ENCODE peak calls at places on chromosomes 4 and X, in nine cellular contexts. One of them, this sample, is unnamed.

GRCh38 chrX:133369065-133369464 is 46.2 kb downstream of the GPC4 start:
- DNase-seq in transverse colon: no peak
- DNase-seq in upper lobe of right lung: no peak
- DNase-seq in Peyer's patch: no peak
- DNase-seq in SK-N-SH: no peak
- DNase-seq in mucosa of gallbladder: no peak
- DNase-seq in GM10248: no peak
- DNase-seq in B cell: no peak
- DNase-seq in NCI-H1105: no peak
- DNase-seq in this sample: no peak

GRCh38 chrX:117743469-117744251 is 372.9 kb downstream of the KLHL13 start:
- DNase-seq in mucosa of gallbladder: no peak
- DNase-seq in Peyer's patch: no peak
- DNase-seq in NCI-H1105: peak; percentile 11
- DNase-seq in transverse colon: peak; percentile 9
- DNase-seq in B cell: no peak
- DNase-seq in GM10248: no peak
- DNase-seq in SK-N-SH: peak; percentile 22
- DNase-seq in upper lobe of right lung: no peak
- DNase-seq in this sample: no peak

GRCh38 chr4:152188801-152189200 is 347.1 kb downstream of the FBXW7 start:
- DNase-seq in NCI-H1105: no peak
- DNase-seq in mucosa of gallbladder: no peak
- DNase-seq in SK-N-SH: no peak
- DNase-seq in B cell: no peak
- DNase-seq in Peyer's patch: no peak
- DNase-seq in transverse colon: no peak
- DNase-seq in upper lobe of right lung: no peak
- DNase-seq in GM10248: no peak
- DNase-seq in this sample: no peak

GRCh38 chr4:67575232-67575888 is 16.8 kb downstream of the STAP1 start:
- DNase-seq in Peyer's patch: no peak
- DNase-seq in mucosa of gallbladder: no peak
- DNase-seq in upper lobe of right lung: no peak
- DNase-seq in GM10248: peak; percentile 49
- DNase-seq in NCI-H1105: no peak
- DNase-seq in SK-N-SH: no peak
- DNase-seq in B cell: peak; percentile 76
- DNase-seq in transverse colon: no peak
- DNase-seq in this sample: no peak

GRCh38 chr4:153140294-153140693 is 63.9 kb upstream of the TRIM2 start:
- DNase-seq in GM10248: no peak
- DNase-seq in NCI-H1105: no peak
- DNase-seq in upper lobe of right lung: no peak
- DNase-seq in SK-N-SH: no peak
- DNase-seq in B cell: no peak
- DNase-seq in transverse colon: no peak
- DNase-seq in mucosa of gallbladder: no peak
- DNase-seq in Peyer's patch: no peak
- DNase-seq in this sample: no peak

GRCh38 chr4:64715741-64716140 is 306.5 kb upstream of the TECRL start:
- DNase-seq in B cell: no peak
- DNase-seq in NCI-H1105: no peak
- DNase-seq in SK-N-SH: no peak
- DNase-seq in transverse colon: no peak
- DNase-seq in mucosa of gallbladder: no peak
- DNase-seq in Peyer's patch: no peak
- DNase-seq in GM10248: no peak
- DNase-seq in upper lobe of right lung: no peak
- DNase-seq in this sample: no peak

GRCh38 chrX:71941771-71942170 is 31.1 kb downstream of the NHSL2 start:
- DNase-seq in B cell: no peak
- DNase-seq in GM10248: no peak
- DNase-seq in NCI-H1105: no peak
- DNase-seq in transverse colon: peak; percentile 15
- DNase-seq in SK-N-SH: no peak
- DNase-seq in Peyer's patch: no peak
- DNase-seq in mucosa of gallbladder: peak; percentile 49
- DNase-seq in upper lobe of right lung: no peak
- DNase-seq in this sample: no peak

GRCh38 chr4:99832854-99833253 is 16.2 kb downstream of the DAPP1 start:
- DNase-seq in NCI-H1105: no peak
- DNase-seq in Peyer's patch: no peak
- DNase-seq in upper lobe of right lung: no peak
- DNase-seq in SK-N-SH: no peak
- DNase-seq in mucosa of gallbladder: no peak
- DNase-seq in transverse colon: no peak
- DNase-seq in B cell: no peak
- DNase-seq in GM10248: no peak
- DNase-seq in this sample: no peak

GRCh38 chrX:12814434-12814833 is 23.2 kb downstream of the PRPS2 start:
- DNase-seq in GM10248: peak; percentile 57
- DNase-seq in SK-N-SH: peak; percentile 43
- DNase-seq in B cell: peak; percentile 67
- DNase-seq in Peyer's patch: no peak
- DNase-seq in upper lobe of right lung: no peak
- DNase-seq in NCI-H1105: peak; percentile 23
- DNase-seq in transverse colon: peak; percentile 41
- DNase-seq in mucosa of gallbladder: peak; percentile 42
- DNase-seq in this sample: peak; percentile 68

GRCh38 chrX:103549920-103550319 is 30.6 kb upstream of the RAB40A start:
- DNase-seq in B cell: no peak
- DNase-seq in mucosa of gallbladder: no peak
- DNase-seq in SK-N-SH: no peak
- DNase-seq in NCI-H1105: no peak
- DNase-seq in GM10248: no peak
- DNase-seq in Peyer's patch: no peak
- DNase-seq in upper lobe of right lung: no peak
- DNase-seq in transverse colon: no peak
- DNase-seq in this sample: no peak

GRCh38 chr4:2811830-2812599 is 19.1 kb downstream of the SH3BP2 start:
- DNase-seq in SK-N-SH: peak; percentile 82
- DNase-seq in GM10248: peak; percentile 75
- DNase-seq in Peyer's patch: no peak
- DNase-seq in mucosa of gallbladder: peak; percentile 74
- DNase-seq in transverse colon: peak; percentile 85
- DNase-seq in upper lobe of right lung: peak; percentile 90
- DNase-seq in NCI-H1105: no peak
- DNase-seq in B cell: peak; percentile 84
- DNase-seq in this sample: peak; percentile 75

GRCh38 chr4:163679189-163679588 is 184.7 kb downstream of the TMA16 start:
- DNase-seq in NCI-H1105: no peak
- DNase-seq in Peyer's patch: no peak
- DNase-seq in upper lobe of right lung: no peak
- DNase-seq in B cell: peak; percentile 22
- DNase-seq in transverse colon: no peak
- DNase-seq in mucosa of gallbladder: no peak
- DNase-seq in SK-N-SH: peak; percentile 5
- DNase-seq in GM10248: peak; percentile 29
- DNase-seq in this sample: no peak

GRCh38 chr4:102223461-102223860 is 121.8 kb downstream of the SLC39A8 start:
- DNase-seq in Peyer's patch: no peak
- DNase-seq in B cell: no peak
- DNase-seq in SK-N-SH: no peak
- DNase-seq in upper lobe of right lung: no peak
- DNase-seq in NCI-H1105: no peak
- DNase-seq in mucosa of gallbladder: no peak
- DNase-seq in GM10248: no peak
- DNase-seq in transverse colon: no peak
- DNase-seq in this sample: no peak

GRCh38 chrX:54810532-54810931 is 3.0 kb downstream of the MAGED2 start:
- DNase-seq in mucosa of gallbladder: no peak
- DNase-seq in SK-N-SH: no peak
- DNase-seq in Peyer's patch: no peak
- DNase-seq in NCI-H1105: no peak
- DNase-seq in upper lobe of right lung: no peak
- DNase-seq in transverse colon: no peak
- DNase-seq in B cell: no peak
- DNase-seq in GM10248: no peak
- DNase-seq in this sample: no peak

GRCh38 chr4:120918788-120919187 is 3.7 kb downstream of the PRDM5 start:
- DNase-seq in Peyer's patch: no peak
- DNase-seq in B cell: no peak
- DNase-seq in SK-N-SH: no peak
- DNase-seq in NCI-H1105: no peak
- DNase-seq in mucosa of gallbladder: peak; percentile 12
- DNase-seq in GM10248: no peak
- DNase-seq in upper lobe of right lung: no peak
- DNase-seq in transverse colon: peak; percentile 13
- DNase-seq in this sample: peak; percentile 21

GRCh38 chr4:73311428-73311827 is 52.8 kb upstream of the ANKRD17 start:
- DNase-seq in NCI-H1105: peak; percentile 0
- DNase-seq in SK-N-SH: no peak
- DNase-seq in Peyer's patch: no peak
- DNase-seq in upper lobe of right lung: no peak
- DNase-seq in mucosa of gallbladder: no peak
- DNase-seq in transverse colon: no peak
- DNase-seq in B cell: no peak
- DNase-seq in GM10248: no peak
- DNase-seq in this sample: no peak

GRCh38 chr4:53721276-53721675 is 130.0 kb upstream of the LNX1 start:
- DNase-seq in SK-N-SH: no peak
- DNase-seq in mucosa of gallbladder: no peak
- DNase-seq in transverse colon: no peak
- DNase-seq in GM10248: no peak
- DNase-seq in Peyer's patch: no peak
- DNase-seq in B cell: no peak
- DNase-seq in NCI-H1105: no peak
- DNase-seq in upper lobe of right lung: no peak
- DNase-seq in this sample: no peak

GRCh38 chr4:16083217-16084191 is at the start of gene PROM1:
- DNase-seq in GM10248: no peak
- DNase-seq in SK-N-SH: peak; percentile 81
- DNase-seq in upper lobe of right lung: peak; percentile 65
- DNase-seq in B cell: peak; percentile 10
- DNase-seq in NCI-H1105: peak; percentile 45
- DNase-seq in mucosa of gallbladder: peak; percentile 23
- DNase-seq in transverse colon: peak; percentile 60
- DNase-seq in Peyer's patch: peak; percentile 74
- DNase-seq in this sample: peak; percentile 52

GRCh38 chr4:20248155-20248558 is 3.5 kb upstream of the SLIT2 start:
- DNase-seq in upper lobe of right lung: no peak
- DNase-seq in Peyer's patch: no peak
- DNase-seq in NCI-H1105: no peak
- DNase-seq in B cell: peak; percentile 2
- DNase-seq in transverse colon: no peak
- DNase-seq in SK-N-SH: peak; percentile 55
- DNase-seq in mucosa of gallbladder: peak; percentile 11
- DNase-seq in GM10248: peak; percentile 16
- DNase-seq in this sample: no peak

GRCh38 chr4:40963912-40964478 is 214.2 kb downstream of the NSUN7 start:
- DNase-seq in mucosa of gallbladder: no peak
- DNase-seq in SK-N-SH: no peak
- DNase-seq in transverse colon: no peak
- DNase-seq in upper lobe of right lung: no peak
- DNase-seq in GM10248: no peak
- DNase-seq in B cell: no peak
- DNase-seq in NCI-H1105: no peak
- DNase-seq in Peyer's patch: no peak
- DNase-seq in this sample: no peak